ENCODE peak calls at places on chromosomes 2 and 18, in ten cellular contexts. V is NCI-H1694; A is left ventricle myocardium inferior; P is stimulated activated CD8-positive, alpha-beta memory T cell treated with anti-CD3 and anti-CD28 coated beads, Interleukin-15, amount 100 ng/mL, for 24 hours; G is stimulated activated CD4-positive, alpha-beta T cell treated with anti-CD3 and anti-CD28 coated beads, Interleukin-2, amount 100 ng/mL, for 4 hours; D is NCI-H510A treated with DMSO at 0.1 percent for 48 hours; B is HEK293T; T is HFF-Myc; K is activated CD4-positive, alpha-beta T cell treated with anti-CD3 and anti-CD28 coated beads for 36 hours; X is GM20000. R is an unnamed sample.

GRCh38 chr18:5543036-5543671 is 643 bp downstream of the EPB41L3 start:
- DNase-seq in V (no peak), A (no peak), P (no peak), G (no peak), D (peak; percentile 42), B (peak; percentile 33), T (no peak), K (peak; percentile 32), X (peak; percentile 31), R (peak; percentile 49)

GRCh38 chr2:225428360-225428759 is 28.9 kb downstream of the NYAP2 start:
- DNase-seq in V (no peak), A (no peak), P (no peak), G (no peak), D (no peak), B (no peak), T (no peak), K (no peak), X (no peak), R (peak; percentile 90)

GRCh38 chr18:25830787-25831186 is 259.6 kb downstream of the SS18 start:
- DNase-seq in V (no peak), A (peak; percentile 37), P (no peak), G (no peak), D (no peak), B (no peak), T (no peak), K (no peak), X (no peak), R (no peak)

GRCh38 chr2:12665334-12665733 is 51.4 kb upstream of the TRIB2 start:
- DNase-seq in V (no peak), A (no peak), P (no peak), G (no peak), D (no peak), B (no peak), T (no peak), K (no peak), X (no peak), R (no peak)

GRCh38 chr2:171185941-171186340 is 25.2 kb upstream of the TLK1 start:
- DNase-seq in V (no peak), A (no peak), P (no peak), G (no peak), D (no peak), B (no peak), T (peak; percentile 4), K (no peak), X (no peak), R (no peak)

GRCh38 chr2:20654414-20654813 is 3.5 kb upstream of the HS1BP3 start:
- DNase-seq in V (no peak), A (no peak), P (no peak), G (no peak), D (no peak), B (no peak), T (no peak), K (no peak), X (no peak), R (no peak)

GRCh38 chr2:135607561-135607960 is 76.3 kb downstream of the R3HDM1 start:
- DNase-seq in V (no peak), A (no peak), P (no peak), G (no peak), D (no peak), B (no peak), T (no peak), K (no peak), X (no peak), R (no peak)

GRCh38 chr2:72778410-72778809 is 47.4 kb downstream of the EXOC6B start:
- DNase-seq in V (no peak), A (no peak), P (no peak), G (no peak), D (no peak), B (no peak), T (peak; percentile 20), K (no peak), X (no peak), R (no peak)

GRCh38 chr2:102618452-102619413 is 620 bp upstream of the SLC9A2 start:
- DNase-seq in V (no peak), A (no peak), P (no peak), G (no peak), D (peak; percentile 26), B (peak; percentile 21), T (no peak), K (peak; percentile 73), X (peak; percentile 41), R (no peak)

GRCh38 chr18:42114310-42114943 is 159.4 kb downstream of the PIK3C3 start:
- DNase-seq in V (peak; percentile 89), A (peak; percentile 25), P (no peak), G (peak; percentile 13), D (peak; percentile 98), B (peak; percentile 31), T (peak; percentile 76), K (peak; percentile 71), X (peak; percentile 47), R (peak; percentile 87)

GRCh38 chr18:64799378-64799777 is 650.5 kb upstream of the LINC00305 start:
- DNase-seq in V (no peak), A (no peak), P (no peak), G (no peak), D (no peak), B (no peak), T (no peak), K (no peak), X (no peak), R (no peak)

GRCh38 chr18:59699750-59700534 is 2.7 kb upstream of the CCBE1 start:
- DNase-seq in V (no peak), A (no peak), P (no peak), G (no peak), D (no peak), B (no peak), T (no peak), K (no peak), X (no peak), R (no peak)

GRCh38 chr2:29260151-29260772 is 145.0 kb downstream of the CLIP4 start:
- DNase-seq in V (no peak), A (no peak), P (no peak), G (no peak), D (no peak), B (no peak), T (peak; percentile 38), K (no peak), X (no peak), R (no peak)

GRCh38 chr18:25299899-25300298 is 52.1 kb downstream of the ZNF521 start:
- DNase-seq in V (no peak), A (no peak), P (no peak), G (no peak), D (no peak), B (no peak), T (no peak), K (no peak), X (no peak), R (no peak)

GRCh38 chr2:201872576-201872975 is 66.2 kb downstream of the CDK15 start:
- DNase-seq in V (no peak), A (no peak), P (no peak), G (no peak), D (no peak), B (no peak), T (no peak), K (no peak), X (no peak), R (no peak)

GRCh38 chr2:42047488-42048317 is at the start of gene PKDCC:
- DNase-seq in V (peak; percentile 69), A (peak; percentile 90), P (no peak), G (no peak), D (peak; percentile 48), B (peak; percentile 90), T (no peak), K (peak; percentile 27), X (peak; percentile 87), R (peak; percentile 39)

GRCh38 chr2:85924522-85924921 is 35.7 kb upstream of the ST3GAL5 start:
- DNase-seq in V (no peak), A (peak; percentile 59), P (no peak), G (no peak), D (no peak), B (no peak), T (no peak), K (no peak), X (no peak), R (no peak)

GRCh38 chr2:28277466-28277865 is 115.2 kb upstream of the FOSL2 start:
- DNase-seq in V (no peak), A (no peak), P (no peak), G (no peak), D (peak; percentile 93), B (no peak), T (no peak), K (no peak), X (no peak), R (peak; percentile 22)

GRCh38 chr2:241532733-241533601 is 24.6 kb upstream of the STK25 start:
- DNase-seq in V (no peak), A (no peak), P (no peak), G (no peak), D (no peak), B (no peak), T (no peak), K (no peak), X (peak; percentile 31), R (no peak)

GRCh38 chr18:79167526-79168190 is 98.5 kb downstream of the ATP9B start:
- DNase-seq in V (no peak), A (peak; percentile 82), P (no peak), G (no peak), D (no peak), B (no peak), T (no peak), K (no peak), X (no peak), R (no peak)

GRCh38 chr2:98828793-98829371 is 98.0 kb upstream of the MGAT4A start:
- DNase-seq in V (no peak), A (no peak), P (no peak), G (no peak), D (no peak), B (no peak), T (no peak), K (no peak), X (no peak), R (no peak)

GRCh38 chr18:23504720-23505119 is 1.4 kb downstream of the RMC1 start:
- DNase-seq in V (no peak), A (no peak), P (no peak), G (no peak), D (no peak), B (no peak), T (no peak), K (peak; percentile 9), X (peak; percentile 80), R (no peak)

GRCh38 chr2:130729311-130730299 is 735 bp downstream of the GPR148 start:
- DNase-seq in V (no peak), A (no peak), P (no peak), G (no peak), D (peak; percentile 73), B (no peak), T (no peak), K (no peak), X (no peak), R (peak; percentile 74)